ENCODE peak calls at places on chromosome 19, in four cellular contexts. One of them, this sample, is unnamed.

GRCh38 chr19:14116918-14117578 is 514 bp downstream of the PRKACA start:
- DNase-seq in cardiac fibroblast: no peak
- DNase-seq in brain microvascular endothelial cell: no peak
- DNase-seq in stimulated activated CD8-positive, alpha-beta memory T cell treated with anti-CD3 and anti-CD28 coated beads, Interleukin-2, amount 100 ng/mL, for 48 hours: no peak
- DNase-seq in this sample: no peak

GRCh38 chr19:11710313-11710712 is 28.4 kb downstream of the ZNF823 start:
- DNase-seq in brain microvascular endothelial cell: no peak
- DNase-seq in cardiac fibroblast: no peak
- DNase-seq in stimulated activated CD8-positive, alpha-beta memory T cell treated with anti-CD3 and anti-CD28 coated beads, Interleukin-2, amount 100 ng/mL, for 48 hours: no peak
- DNase-seq in this sample: no peak

GRCh38 chr19:47415953-47416666 is 3.2 kb downstream of the MEIS3 start:
- DNase-seq in stimulated activated CD8-positive, alpha-beta memory T cell treated with anti-CD3 and anti-CD28 coated beads, Interleukin-2, amount 100 ng/mL, for 48 hours: no peak
- DNase-seq in cardiac fibroblast: no peak
- DNase-seq in brain microvascular endothelial cell: no peak
- DNase-seq in this sample: no peak

GRCh38 chr19:14127929-14128509 is 8.4 kb downstream of the ASF1B start:
- DNase-seq in brain microvascular endothelial cell: no peak
- DNase-seq in stimulated activated CD8-positive, alpha-beta memory T cell treated with anti-CD3 and anti-CD28 coated beads, Interleukin-2, amount 100 ng/mL, for 48 hours: no peak
- DNase-seq in cardiac fibroblast: no peak
- DNase-seq in this sample: no peak

GRCh38 chr19:1151037-1151716 is 22.9 kb downstream of the SBNO2 start:
- DNase-seq in stimulated activated CD8-positive, alpha-beta memory T cell treated with anti-CD3 and anti-CD28 coated beads, Interleukin-2, amount 100 ng/mL, for 48 hours: no peak
- DNase-seq in brain microvascular endothelial cell: no peak
- DNase-seq in cardiac fibroblast: no peak
- DNase-seq in this sample: no peak

GRCh38 chr19:2600914-2601870 is 101.3 kb downstream of the GNG7 start:
- DNase-seq in brain microvascular endothelial cell: no peak
- DNase-seq in cardiac fibroblast: no peak
- DNase-seq in stimulated activated CD8-positive, alpha-beta memory T cell treated with anti-CD3 and anti-CD28 coated beads, Interleukin-2, amount 100 ng/mL, for 48 hours: no peak
- DNase-seq in this sample: no peak

GRCh38 chr19:3061214-3062161 is 807 bp downstream of the TLE5 start:
- DNase-seq in brain microvascular endothelial cell: no peak
- DNase-seq in cardiac fibroblast: peak
- DNase-seq in stimulated activated CD8-positive, alpha-beta memory T cell treated with anti-CD3 and anti-CD28 coated beads, Interleukin-2, amount 100 ng/mL, for 48 hours: peak
- DNase-seq in this sample: no peak

GRCh38 chr19:18431351-18432197 is 6.4 kb downstream of the ISYNA1 start:
- DNase-seq in stimulated activated CD8-positive, alpha-beta memory T cell treated with anti-CD3 and anti-CD28 coated beads, Interleukin-2, amount 100 ng/mL, for 48 hours: no peak
- DNase-seq in brain microvascular endothelial cell: no peak
- DNase-seq in cardiac fibroblast: no peak
- DNase-seq in this sample: no peak

GRCh38 chr19:35249146-35249847 is 495 bp downstream of the LSR start:
- DNase-seq in stimulated activated CD8-positive, alpha-beta memory T cell treated with anti-CD3 and anti-CD28 coated beads, Interleukin-2, amount 100 ng/mL, for 48 hours: no peak
- DNase-seq in brain microvascular endothelial cell: no peak
- DNase-seq in cardiac fibroblast: no peak
- DNase-seq in this sample: no peak

GRCh38 chr19:1409204-1410005 is 2.0 kb downstream of the DAZAP1 start:
- DNase-seq in stimulated activated CD8-positive, alpha-beta memory T cell treated with anti-CD3 and anti-CD28 coated beads, Interleukin-2, amount 100 ng/mL, for 48 hours: no peak
- DNase-seq in brain microvascular endothelial cell: no peak
- DNase-seq in cardiac fibroblast: no peak
- DNase-seq in this sample: no peak

This sample was measured in NCI-H1048.